ENCODE peak calls at places on chromosome 13, in nine cellular contexts. One of them, this sample, is unnamed.

GRCh38 chr13:73142091-73142490 is 83.3 kb downstream of the KLF5 start:
- DNase-seq in brain microvascular endothelial cell: no peak
- DNase-seq in IMR-90: no peak
- DNase-seq in GM12878: no peak
- DNase-seq in cardiac fibroblast: no peak
- DNase-seq in DND-41: no peak
- DNase-seq in fibroblast of pulmonary artery: peak
- DNase-seq in ovary: no peak
- DNase-seq in fibroblast of the aortic adventitia: peak
- DNase-seq in this sample: no peak

GRCh38 chr13:49603318-49603717 is 18.0 kb upstream of the RCBTB1 start:
- DNase-seq in brain microvascular endothelial cell: no peak
- DNase-seq in IMR-90: no peak
- DNase-seq in GM12878: no peak
- DNase-seq in cardiac fibroblast: no peak
- DNase-seq in DND-41: no peak
- DNase-seq in fibroblast of pulmonary artery: no peak
- DNase-seq in ovary: no peak
- DNase-seq in fibroblast of the aortic adventitia: no peak
- DNase-seq in this sample: no peak

GRCh38 chr13:98941118-98941517 is 36.7 kb downstream of the DOCK9 start:
- DNase-seq in brain microvascular endothelial cell: no peak
- DNase-seq in IMR-90: no peak
- DNase-seq in GM12878: no peak
- DNase-seq in cardiac fibroblast: no peak
- DNase-seq in DND-41: no peak
- DNase-seq in fibroblast of pulmonary artery: no peak
- DNase-seq in ovary: no peak
- DNase-seq in fibroblast of the aortic adventitia: no peak
- DNase-seq in this sample: no peak

GRCh38 chr13:69903081-69903480 is 204.5 kb upstream of the ATXN8OS start:
- DNase-seq in brain microvascular endothelial cell: no peak
- DNase-seq in IMR-90: no peak
- DNase-seq in GM12878: no peak
- DNase-seq in cardiac fibroblast: no peak
- DNase-seq in DND-41: no peak
- DNase-seq in fibroblast of pulmonary artery: no peak
- DNase-seq in ovary: no peak
- DNase-seq in fibroblast of the aortic adventitia: no peak
- DNase-seq in this sample: no peak

GRCh38 chr13:93881418-93881817 is 598.1 kb downstream of the DCT start:
- DNase-seq in brain microvascular endothelial cell: no peak
- DNase-seq in IMR-90: peak
- DNase-seq in GM12878: no peak
- DNase-seq in cardiac fibroblast: peak
- DNase-seq in DND-41: no peak
- DNase-seq in fibroblast of pulmonary artery: peak
- DNase-seq in ovary: no peak
- DNase-seq in fibroblast of the aortic adventitia: no peak
- DNase-seq in this sample: no peak

GRCh38 chr13:67221630-67222226 is 8.4 kb downstream of the PCDH9 start:
- DNase-seq in brain microvascular endothelial cell: no peak
- DNase-seq in IMR-90: no peak
- DNase-seq in GM12878: no peak
- DNase-seq in cardiac fibroblast: no peak
- DNase-seq in DND-41: no peak
- DNase-seq in fibroblast of pulmonary artery: no peak
- DNase-seq in ovary: no peak
- DNase-seq in fibroblast of the aortic adventitia: no peak
- DNase-seq in this sample: no peak

GRCh38 chr13:46403851-46404731 is 17.0 kb upstream of the RUBCNL start:
- DNase-seq in brain microvascular endothelial cell: no peak
- DNase-seq in IMR-90: no peak
- DNase-seq in GM12878: no peak
- DNase-seq in cardiac fibroblast: no peak
- DNase-seq in DND-41: no peak
- DNase-seq in fibroblast of pulmonary artery: no peak
- DNase-seq in ovary: no peak
- DNase-seq in fibroblast of the aortic adventitia: no peak
- DNase-seq in this sample: no peak

GRCh38 chr13:75836441-75836840 is 200.3 kb downstream of the LMO7 start:
- DNase-seq in brain microvascular endothelial cell: no peak
- DNase-seq in IMR-90: no peak
- DNase-seq in GM12878: no peak
- DNase-seq in cardiac fibroblast: no peak
- DNase-seq in DND-41: no peak
- DNase-seq in fibroblast of pulmonary artery: no peak
- DNase-seq in ovary: no peak
- DNase-seq in fibroblast of the aortic adventitia: no peak
- DNase-seq in this sample: no peak

GRCh38 chr13:110317496-110318195 is 10.6 kb downstream of the COL4A2 start:
- DNase-seq in brain microvascular endothelial cell: no peak
- DNase-seq in IMR-90: no peak
- DNase-seq in GM12878: no peak
- DNase-seq in cardiac fibroblast: no peak
- DNase-seq in DND-41: no peak
- DNase-seq in fibroblast of pulmonary artery: no peak
- DNase-seq in ovary: no peak
- DNase-seq in fibroblast of the aortic adventitia: no peak
- DNase-seq in this sample: no peak

GRCh38 chr13:47033216-47033615 is 136.4 kb upstream of the HTR2A start:
- DNase-seq in brain microvascular endothelial cell: peak
- DNase-seq in IMR-90: peak
- DNase-seq in GM12878: no peak
- DNase-seq in cardiac fibroblast: peak
- DNase-seq in DND-41: no peak
- DNase-seq in fibroblast of pulmonary artery: peak
- DNase-seq in ovary: no peak
- DNase-seq in fibroblast of the aortic adventitia: peak
- DNase-seq in this sample: peak

GRCh38 chr13:28532226-28533048 is 37.5 kb upstream of the FLT1 start:
- DNase-seq in brain microvascular endothelial cell: no peak
- DNase-seq in IMR-90: no peak
- DNase-seq in GM12878: no peak
- DNase-seq in cardiac fibroblast: peak
- DNase-seq in DND-41: no peak
- DNase-seq in fibroblast of pulmonary artery: no peak
- DNase-seq in ovary: no peak
- DNase-seq in fibroblast of the aortic adventitia: no peak
- DNase-seq in this sample: no peak

GRCh38 chr13:45861352-45861751 is 9.8 kb upstream of the SIAH3 start:
- DNase-seq in brain microvascular endothelial cell: no peak
- DNase-seq in IMR-90: peak
- DNase-seq in GM12878: no peak
- DNase-seq in cardiac fibroblast: peak
- DNase-seq in DND-41: no peak
- DNase-seq in fibroblast of pulmonary artery: peak
- DNase-seq in ovary: no peak
- DNase-seq in fibroblast of the aortic adventitia: peak
- DNase-seq in this sample: no peak

GRCh38 chr13:52837850-52838249 is 10.6 kb downstream of the PCDH8 start:
- DNase-seq in brain microvascular endothelial cell: no peak
- DNase-seq in IMR-90: no peak
- DNase-seq in GM12878: no peak
- DNase-seq in cardiac fibroblast: no peak
- DNase-seq in DND-41: no peak
- DNase-seq in fibroblast of pulmonary artery: no peak
- DNase-seq in ovary: no peak
- DNase-seq in fibroblast of the aortic adventitia: no peak
- DNase-seq in this sample: no peak

GRCh38 chr13:23794267-23795161 is 94.7 kb downstream of the MIPEP start:
- DNase-seq in brain microvascular endothelial cell: peak
- DNase-seq in IMR-90: peak
- DNase-seq in GM12878: peak
- DNase-seq in cardiac fibroblast: peak
- DNase-seq in DND-41: no peak
- DNase-seq in fibroblast of pulmonary artery: peak
- DNase-seq in ovary: no peak
- DNase-seq in fibroblast of the aortic adventitia: peak
- DNase-seq in this sample: peak

GRCh38 chr13:26968431-26969335 is 202.9 kb downstream of the USP12 start:
- DNase-seq in brain microvascular endothelial cell: peak
- DNase-seq in IMR-90: peak
- DNase-seq in GM12878: no peak
- DNase-seq in cardiac fibroblast: peak
- DNase-seq in DND-41: no peak
- DNase-seq in fibroblast of pulmonary artery: no peak
- DNase-seq in ovary: no peak
- DNase-seq in fibroblast of the aortic adventitia: peak
- DNase-seq in this sample: no peak

GRCh38 chr13:46622918-46623256 is 69.9 kb downstream of the LRCH1 start:
- DNase-seq in brain microvascular endothelial cell: no peak
- DNase-seq in IMR-90: peak
- DNase-seq in GM12878: no peak
- DNase-seq in cardiac fibroblast: peak
- DNase-seq in DND-41: no peak
- DNase-seq in fibroblast of pulmonary artery: peak
- DNase-seq in ovary: peak
- DNase-seq in fibroblast of the aortic adventitia: peak
- DNase-seq in this sample: peak

GRCh38 chr13:28778308-28779215 is 41.6 kb upstream of the MTUS2 start:
- DNase-seq in brain microvascular endothelial cell: no peak
- DNase-seq in IMR-90: no peak
- DNase-seq in GM12878: no peak
- DNase-seq in cardiac fibroblast: no peak
- DNase-seq in DND-41: no peak
- DNase-seq in fibroblast of pulmonary artery: no peak
- DNase-seq in ovary: no peak
- DNase-seq in fibroblast of the aortic adventitia: no peak
- DNase-seq in this sample: no peak

GRCh38 chr13:107407074-107407473 is 808.3 kb downstream of the LIG4 start:
- DNase-seq in brain microvascular endothelial cell: no peak
- DNase-seq in IMR-90: no peak
- DNase-seq in GM12878: no peak
- DNase-seq in cardiac fibroblast: no peak
- DNase-seq in DND-41: no peak
- DNase-seq in fibroblast of pulmonary artery: no peak
- DNase-seq in ovary: no peak
- DNase-seq in fibroblast of the aortic adventitia: no peak
- DNase-seq in this sample: no peak

GRCh38 chr13:50677687-50678463 is 165.6 kb downstream of the DLEU7 start:
- DNase-seq in brain microvascular endothelial cell: peak
- DNase-seq in IMR-90: peak
- DNase-seq in GM12878: no peak
- DNase-seq in cardiac fibroblast: peak
- DNase-seq in DND-41: no peak
- DNase-seq in fibroblast of pulmonary artery: no peak
- DNase-seq in ovary: no peak
- DNase-seq in fibroblast of the aortic adventitia: peak
- DNase-seq in this sample: peak

GRCh38 chr13:98273824-98274786 is 97.0 kb upstream of the RNF113B start:
- DNase-seq in brain microvascular endothelial cell: no peak
- DNase-seq in IMR-90: peak
- DNase-seq in GM12878: no peak
- DNase-seq in cardiac fibroblast: no peak
- DNase-seq in DND-41: no peak
- DNase-seq in fibroblast of pulmonary artery: no peak
- DNase-seq in ovary: no peak
- DNase-seq in fibroblast of the aortic adventitia: no peak
- DNase-seq in this sample: no peak

DNA sequence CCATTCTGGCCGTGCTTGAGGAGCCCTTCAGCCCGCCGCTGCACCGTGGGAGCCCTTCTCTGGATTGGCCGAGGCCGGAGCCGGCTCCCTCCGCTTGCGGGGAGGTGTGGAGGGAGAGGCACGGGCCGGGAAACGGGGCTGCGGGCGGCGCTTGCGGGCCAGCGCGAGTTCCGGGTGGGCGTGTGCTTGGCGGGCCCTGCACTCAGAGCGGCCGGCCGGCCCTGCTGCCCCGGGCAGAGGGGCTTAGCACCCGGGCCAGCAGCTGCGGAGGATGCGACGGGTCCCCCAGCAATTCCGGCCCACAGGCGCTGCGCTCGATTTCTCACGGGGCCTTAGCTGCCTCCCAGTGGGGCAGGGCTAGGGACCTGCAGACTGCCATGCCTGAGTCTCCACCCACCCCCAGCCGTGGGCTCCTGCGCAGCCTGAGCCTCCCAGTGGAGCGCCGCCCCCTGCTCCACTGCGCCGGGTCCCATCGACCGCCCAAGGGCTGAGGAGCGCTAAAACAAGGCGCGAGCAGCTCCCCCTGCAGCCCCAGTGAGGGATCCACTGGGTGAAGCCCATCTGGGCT is 76.5 kb downstream of the PCDH20 start:
- DNase-seq in brain microvascular endothelial cell: no peak
- DNase-seq in IMR-90: no peak
- DNase-seq in GM12878: no peak
- DNase-seq in cardiac fibroblast: no peak
- DNase-seq in DND-41: no peak
- DNase-seq in fibroblast of pulmonary artery: no peak
- DNase-seq in ovary: no peak
- DNase-seq in fibroblast of the aortic adventitia: no peak
- DNase-seq in this sample: peak
- H3K4me3 ChIP-seq in brain microvascular endothelial cell: no peak
- H3K4me3 ChIP-seq in IMR-90: no peak
- H3K4me3 ChIP-seq in GM12878: no peak
- H3K4me3 ChIP-seq in cardiac fibroblast: no peak
- H3K4me3 ChIP-seq in DND-41: no peak
- H3K4me3 ChIP-seq in fibroblast of pulmonary artery: no peak
- H3K4me3 ChIP-seq in ovary: no peak
- H3K4me3 ChIP-seq in fibroblast of the aortic adventitia: no peak
- H3K4me3 ChIP-seq in this sample: no peak

GRCh38 chr13:19591864-19592263 is 30.5 kb upstream of the TPTE2 start:
- DNase-seq in brain microvascular endothelial cell: no peak
- DNase-seq in IMR-90: no peak
- DNase-seq in GM12878: no peak
- DNase-seq in cardiac fibroblast: no peak
- DNase-seq in DND-41: no peak
- DNase-seq in fibroblast of pulmonary artery: no peak
- DNase-seq in ovary: no peak
- DNase-seq in fibroblast of the aortic adventitia: no peak
- DNase-seq in this sample: no peak
- TF ChIP-seq CTCF in brain microvascular endothelial cell: no peak
- TF ChIP-seq CTCF in IMR-90: no peak
- TF ChIP-seq CTCF in GM12878: no peak
- TF ChIP-seq CTCF in cardiac fibroblast: no peak
- TF ChIP-seq CTCF in DND-41: no peak
- TF ChIP-seq CTCF in fibroblast of pulmonary artery: no peak
- TF ChIP-seq CTCF in ovary: no peak
- TF ChIP-seq CTCF in fibroblast of the aortic adventitia: no peak
- TF ChIP-seq CTCF in this sample: no peak

GRCh38 chr13:111943229-111943795 is 123.6 kb upstream of the SOX1 start:
- DNase-seq in brain microvascular endothelial cell: no peak
- DNase-seq in IMR-90: no peak
- DNase-seq in GM12878: no peak
- DNase-seq in cardiac fibroblast: no peak
- DNase-seq in DND-41: no peak
- DNase-seq in fibroblast of pulmonary artery: no peak
- DNase-seq in ovary: no peak
- DNase-seq in fibroblast of the aortic adventitia: no peak
- DNase-seq in this sample: no peak
- H3K4me3 ChIP-seq in brain microvascular endothelial cell: no peak
- H3K4me3 ChIP-seq in IMR-90: no peak
- H3K4me3 ChIP-seq in GM12878: no peak
- H3K4me3 ChIP-seq in cardiac fibroblast: no peak
- H3K4me3 ChIP-seq in DND-41: no peak
- H3K4me3 ChIP-seq in fibroblast of pulmonary artery: no peak
- H3K4me3 ChIP-seq in ovary: no peak
- H3K4me3 ChIP-seq in fibroblast of the aortic adventitia: no peak
- H3K4me3 ChIP-seq in this sample: no peak

GRCh38 chr13:103236213-103236612 is 170.0 kb upstream of the SLC10A2 start:
- DNase-seq in brain microvascular endothelial cell: peak
- DNase-seq in IMR-90: no peak
- DNase-seq in GM12878: no peak
- DNase-seq in cardiac fibroblast: peak
- DNase-seq in DND-41: no peak
- DNase-seq in fibroblast of pulmonary artery: peak
- DNase-seq in ovary: no peak
- DNase-seq in fibroblast of the aortic adventitia: peak
- DNase-seq in this sample: peak
- TF ChIP-seq CTCF in brain microvascular endothelial cell: peak
- TF ChIP-seq CTCF in IMR-90: no peak
- TF ChIP-seq CTCF in GM12878: no peak
- TF ChIP-seq CTCF in cardiac fibroblast: peak
- TF ChIP-seq CTCF in DND-41: no peak
- TF ChIP-seq CTCF in fibroblast of pulmonary artery: peak
- TF ChIP-seq CTCF in ovary: no peak
- TF ChIP-seq CTCF in fibroblast of the aortic adventitia: peak
- TF ChIP-seq CTCF in this sample: peak

This sample was measured in epithelial cell of esophagus.